ENCODE peak calls at places on chromosomes 3 and 15, in eight cellular contexts. A, N, E, L, J, F, I and H are unnamed samples.

GRCh38 chr15:78930577-78931388 is 14.1 kb downstream of the CTSH start:
- DNase-seq in E (no peak), I (no peak), N (no peak), F (peak; percentile 68), J (no peak), A (no peak), L (no peak), H (peak; percentile 49)

GRCh38 chr15:88636039-88636438 is 2.8 kb upstream of the ISG20 start:
- DNase-seq in A (no peak), I (peak; percentile 58), E (peak; percentile 88), L (no peak), J (no peak), N (no peak), F (no peak), H (no peak)

GRCh38 chr3:108914774-108915641 is 38.7 kb downstream of the GUCA1C start:
- DNase-seq in E (peak; percentile 75), I (peak; percentile 36), A (no peak), N (peak; percentile 72), J (peak; percentile 2), L (peak; percentile 32), F (no peak), H (peak; percentile 32)

GRCh38 chr3:149466192-149466591 is 8.3 kb upstream of the TM4SF4 start:
- DNase-seq in L (no peak), A (peak; percentile 58), E (no peak), J (no peak), N (no peak), F (no peak), I (no peak), H (peak; percentile 67)

GRCh38 chr3:154062513-154062912 is 58.7 kb upstream of the ARHGEF26 start:
- DNase-seq in F (no peak), A (no peak), E (no peak), L (no peak), I (no peak), J (no peak), N (no peak), H (no peak)

GRCh38 chr3:138397983-138398382 is 36.4 kb upstream of the ESYT3 start:
- DNase-seq in L (no peak), I (no peak), E (no peak), F (no peak), N (no peak), A (no peak), J (no peak), H (no peak)

GRCh38 chr3:31077021-31077601 is 182.7 kb upstream of the GADL1 start:
- DNase-seq in E (no peak), N (no peak), F (no peak), L (no peak), J (no peak), I (no peak), A (peak; percentile 18), H (peak; percentile 72)

GRCh38 chr15:63441266-63441665 is 59.6 kb upstream of the CA12 start:
- DNase-seq in J (no peak), N (no peak), A (no peak), L (no peak), E (no peak), I (no peak), F (no peak), H (no peak)

GRCh38 chr3:59150039-59150438 is 100.2 kb upstream of the CFAP20DC start:
- DNase-seq in F (no peak), E (no peak), N (no peak), A (no peak), L (no peak), J (no peak), I (no peak), H (no peak)

GRCh38 chr3:16177962-16178627 is 3.6 kb downstream of the GALNT15 start:
- DNase-seq in L (peak; percentile 38), E (peak; percentile 59), N (peak; percentile 86), J (no peak), A (peak; percentile 77), I (peak; percentile 32), F (peak; percentile 77), H (peak; percentile 76)

GRCh38 chr15:99455796-99456160 is 110.0 kb upstream of the MEF2A start:
- DNase-seq in I (no peak), F (no peak), E (no peak), L (no peak), N (no peak), A (no peak), J (no peak), H (no peak)
- H3K27ac ChIP-seq in I (no peak overlapping the region), F (peak overlapping the region; percentile 81), E (no peak overlapping the region), L (no peak overlapping the region), N (peak overlapping the region; percentile 97), A (peak overlapping the region; percentile 96), J (no peak overlapping the region), H (peak overlapping the region; percentile 97)

DNA sequence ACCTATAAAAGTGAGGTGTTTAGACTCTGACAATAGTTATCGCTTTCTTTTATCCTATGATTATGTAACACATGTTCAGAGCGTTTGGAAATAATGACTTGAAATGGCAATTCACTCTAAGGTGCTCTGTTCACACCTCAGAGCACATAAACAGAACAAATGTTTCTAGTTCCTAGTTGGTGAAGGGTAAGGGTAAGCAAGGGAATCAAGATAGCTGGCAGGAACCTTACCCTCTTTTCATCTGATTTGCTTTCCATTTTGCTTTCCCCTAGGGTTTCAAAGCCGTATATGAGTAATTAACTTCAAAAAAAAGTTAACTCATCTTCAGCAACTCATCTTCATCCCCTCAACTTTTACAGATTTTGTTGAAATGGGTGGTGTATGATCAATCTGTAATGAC is 2.3 kb upstream of the ATOSA start:
- DNase-seq in F (no peak), I (no peak), A (no peak), L (no peak), J (no peak), N (no peak), E (no peak), H (no peak)
- H3K27ac ChIP-seq in F (peak overlapping the region; percentile 99), I (no peak overlapping the region), A (no peak overlapping the region), L (no peak overlapping the region), J (no peak overlapping the region), N (peak overlapping the region; percentile 92), E (no peak overlapping the region), H (no peak overlapping the region)

GRCh38 chr3:101825904-101826445 is 23.3 kb upstream of the NFKBIZ start:
- DNase-seq in N (no peak), E (no peak), F (no peak), L (no peak), J (no peak), I (no peak), A (no peak), H (no peak)
- H3K27ac ChIP-seq in N (peak overlapping the region; percentile 5), E (peak overlapping the region; percentile 19), F (peak overlapping the region; percentile 82), L (no peak overlapping the region), J (no peak overlapping the region), I (no peak overlapping the region), A (peak overlapping the region; percentile 87), H (no peak overlapping the region)

DNA sequence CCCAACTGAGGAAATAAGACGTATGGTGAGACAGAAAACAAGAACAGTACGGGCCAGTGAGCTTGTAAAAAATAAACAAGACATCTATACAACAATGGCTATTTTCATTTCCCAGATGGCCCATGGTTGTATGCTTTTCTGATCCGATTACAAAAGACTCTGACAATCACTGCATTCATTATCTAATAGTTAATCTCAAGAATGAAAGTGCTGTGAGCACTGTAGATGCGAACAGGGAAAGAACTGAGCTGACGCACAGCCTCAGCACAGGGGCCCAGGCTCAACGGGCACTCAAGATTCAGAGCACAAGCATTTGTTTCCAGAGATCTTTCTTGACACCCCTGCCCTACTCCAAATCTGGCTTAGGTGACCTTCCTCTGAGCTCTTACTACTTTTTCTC is 6.9 kb downstream of the MTMR10 start:
- DNase-seq in J (no peak), I (no peak), A (no peak), N (no peak), L (no peak), E (no peak), F (no peak), H (no peak)
- H3K27ac ChIP-seq in J (peak overlapping the region; percentile 92), I (no peak overlapping the region), A (peak overlapping the region; percentile 18), N (no peak overlapping the region), L (no peak overlapping the region), E (no peak overlapping the region), F (peak overlapping the region; percentile 46), H (no peak overlapping the region)

GRCh38 chr3:74009961-74010859 is 385.5 kb upstream of the PDZRN3 start:
- DNase-seq in A (no peak), F (no peak), I (no peak), N (no peak), L (no peak), J (no peak), E (no peak), H (no peak)
- H3K27ac ChIP-seq in A (no peak overlapping the region), F (no peak overlapping the region), I (no peak overlapping the region), N (no peak overlapping the region), L (no peak overlapping the region), J (no peak overlapping the region), E (no peak overlapping the region), H (no peak overlapping the region)

GRCh38 chr15:89750560-89751542 is at the start of gene MESP1:
- DNase-seq in E (peak; percentile 90), A (peak; percentile 90), N (peak; percentile 96), J (peak; percentile 41), F (peak; percentile 90), L (peak; percentile 80), I (peak; percentile 79), H (peak; percentile 67)
- H3K27ac ChIP-seq in E (no peak within 1 kb of the TSS), A (peak within 1 kb of the TSS; percentile 67), N (no peak within 1 kb of the TSS), J (no peak within 1 kb of the TSS), F (peak within 1 kb of the TSS; percentile 45), L (no peak within 1 kb of the TSS), I (no peak within 1 kb of the TSS), H (no peak within 1 kb of the TSS)

GRCh38 chr3:128366136-128366535 is 100.6 kb downstream of the DNAJB8 start:
- DNase-seq in N (no peak), I (no peak), L (no peak), A (no peak), J (no peak), F (peak; percentile 77), E (no peak), H (no peak)
- H3K27ac ChIP-seq in N (no peak overlapping the region), I (no peak overlapping the region), L (no peak overlapping the region), A (no peak overlapping the region), J (no peak overlapping the region), F (peak overlapping the region; percentile 80), E (no peak overlapping the region), H (no peak overlapping the region)

GRCh38 chr15:66894986-66895780 is 170.2 kb upstream of the SMAD3 start:
- DNase-seq in E (no peak), I (no peak), J (no peak), N (no peak), L (no peak), A (no peak), F (no peak), H (no peak)

GRCh38 chr15:66897971-66898370 is 167.4 kb upstream of the SMAD3 start:
- DNase-seq in J (no peak), I (no peak), A (no peak), E (no peak), F (no peak), N (no peak), L (no peak), H (no peak)

GRCh38 chr15:66895794-66896453 is 169.5 kb upstream of the SMAD3 start:
- DNase-seq in F (no peak), L (no peak), I (no peak), E (no peak), A (no peak), J (no peak), N (no peak), H (no peak)

GRCh38 chr15:66897381-66897780 is 168.0 kb upstream of the SMAD3 start:
- DNase-seq in A (no peak), F (no peak), E (no peak), J (no peak), L (no peak), N (no peak), I (no peak), H (no peak)

DNA sequence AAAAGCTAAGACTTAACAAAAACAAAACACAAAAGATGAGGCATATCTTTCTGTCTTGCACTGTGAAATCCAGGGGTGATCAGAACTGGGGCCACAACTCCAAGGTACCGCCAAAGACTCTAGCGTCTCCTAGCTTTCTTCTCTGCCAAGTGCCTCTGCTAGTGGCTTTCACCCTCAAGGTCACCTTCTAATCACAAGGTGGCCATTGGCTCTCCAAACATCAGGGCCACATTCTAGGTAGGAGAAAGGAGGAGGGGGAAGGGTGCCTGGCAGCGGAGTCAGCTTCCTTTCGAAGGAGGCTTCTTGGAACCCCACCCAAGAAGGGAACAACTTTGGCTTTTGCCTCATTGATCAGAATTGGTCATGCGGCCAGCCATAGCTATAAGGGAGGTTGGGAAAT is 168.8 kb upstream of the SMAD3 start:
- DNase-seq in E (no peak), A (no peak), I (no peak), L (no peak), F (no peak), J (no peak), N (no peak), H (no peak)
- H3K27ac ChIP-seq in E (no peak overlapping the region), A (no peak overlapping the region), I (no peak overlapping the region), L (no peak overlapping the region), F (no peak overlapping the region), J (no peak overlapping the region), N (no peak overlapping the region), H (no peak overlapping the region)